ENCODE peak calls at places on chromosomes 4 and X, in four cellular contexts. Z is CD4-positive, alpha-beta T cell; E is K562; J is AG04450. U is an unnamed sample.

GRCh38 chrX:47030339-47030738 is 47.9 kb upstream of the RGN start:
- DNase-seq in Z (no peak), E (peak; percentile 30), J (peak; percentile 26), U (peak; percentile 23)

GRCh38 chr4:71559957-71560541 is 221.2 kb downstream of the SLC4A4 start:
- DNase-seq in Z (no peak), E (no peak), J (no peak), U (no peak)

GRCh38 chr4:3868146-3868840 is 102.1 kb downstream of the ADRA2C start:
- DNase-seq in Z (no peak), E (peak; percentile 33), J (no peak), U (no peak)

GRCh38 chrX:48511561-48511960 is 2.8 kb downstream of the PORCN start:
- DNase-seq in Z (no peak), E (no peak), J (no peak), U (no peak)

GRCh38 chrX:41946973-41947612 is 23.7 kb upstream of the CASK start:
- DNase-seq in Z (no peak), E (no peak), J (no peak), U (no peak)

GRCh38 chrX:138886769-138887168 is 175.3 kb upstream of the FGF13 start:
- DNase-seq in Z (no peak), E (no peak), J (no peak), U (no peak)

GRCh38 chrX:10725071-10725470 is 104.7 kb upstream of the MID1 start:
- DNase-seq in Z (no peak), E (peak; percentile 30), J (no peak), U (no peak)

GRCh38 chr4:48491514-48492176 is 1.6 kb downstream of the ZAR1 start:
- DNase-seq in Z (no peak), E (no peak), J (no peak), U (no peak)

GRCh38 chrX:7179446-7179845 is 31.5 kb upstream of the PUDP start:
- DNase-seq in Z (no peak), E (no peak), J (no peak), U (no peak)

GRCh38 chr4:55358668-55359067 is 12.6 kb downstream of the SRD5A3 start:
- DNase-seq in Z (no peak), E (no peak), J (no peak), U (no peak)

GRCh38 chr4:80239480-80239879 is 27.0 kb upstream of the FGF5 start:
- DNase-seq in Z (no peak), E (no peak), J (no peak), U (no peak)

GRCh38 chr4:47490550-47490949 is 5.5 kb downstream of the ATP10D start:
- DNase-seq in Z (no peak), E (no peak), J (no peak), U (no peak)

GRCh38 chr4:77012726-77013125 is 63.1 kb downstream of the CCNI start:
- DNase-seq in Z (no peak), E (no peak), J (no peak), U (no peak)

GRCh38 chr4:126775485-126776106 is 857.2 kb upstream of the INTU start:
- DNase-seq in Z (no peak), E (no peak), J (no peak), U (no peak)

GRCh38 chrX:22652596-22652995 is 347.2 kb upstream of the DDX53 start:
- DNase-seq in Z (no peak), E (no peak), J (peak; percentile 8), U (no peak)
- H3K27ac ChIP-seq in Z (no peak overlapping the region), E (no peak overlapping the region), J (no peak overlapping the region), U (no peak overlapping the region)

GRCh38 chrX:43861750-43862149 is 20.5 kb downstream of the MAOB start:
- DNase-seq in Z (no peak), E (no peak), J (no peak), U (no peak)
- H3K27ac ChIP-seq in Z (no peak overlapping the region), E (no peak overlapping the region), J (no peak overlapping the region), U (no peak overlapping the region)

GRCh38 chr4:6697096-6697495 is 3.4 kb downstream of the S100P start:
- DNase-seq in Z (no peak), E (no peak), J (no peak), U (no peak)
- H3K27ac ChIP-seq in Z (peak overlapping the region; percentile 75), E (no peak overlapping the region), J (no peak overlapping the region), U (peak overlapping the region; percentile 40)

GRCh38 chrX:3697701-3698279 is 15.7 kb downstream of the PRKX start:
- DNase-seq in Z (no peak), E (no peak), J (no peak), U (no peak)

GRCh38 chrX:3697220-3697684 is 16.2 kb downstream of the PRKX start:
- DNase-seq in Z (no peak), E (no peak), J (no peak), U (no peak)

DNA sequence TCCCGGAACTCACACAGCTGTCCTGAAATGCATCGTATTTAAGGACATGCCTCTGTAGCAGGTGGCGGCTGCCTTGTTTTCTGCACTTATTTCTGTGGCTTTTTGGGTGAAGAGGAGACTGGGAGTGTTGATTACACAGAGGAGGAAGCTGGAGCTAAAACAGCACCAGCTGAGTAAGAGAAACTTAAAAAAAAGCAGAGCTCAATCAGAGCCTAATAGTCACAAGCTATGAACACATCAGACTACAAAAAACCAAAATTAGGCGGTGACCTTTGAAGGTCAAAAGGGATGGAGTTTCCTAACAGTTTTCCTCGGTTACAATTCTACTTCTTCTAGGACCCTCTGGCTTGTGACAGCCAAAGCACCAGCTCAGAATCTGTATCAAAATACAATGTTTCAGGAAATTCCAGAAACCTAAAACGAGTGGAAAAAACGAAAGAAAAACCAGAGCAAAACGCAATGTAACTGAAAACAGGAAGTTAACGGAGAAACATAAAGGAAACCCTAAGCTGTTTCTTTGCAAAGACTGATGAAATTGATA is 13.5 kb downstream of the PRKX start:
- DNase-seq in Z (no peak), E (no peak), J (no peak), U (no peak)
- H3K27ac ChIP-seq in Z (peak overlapping the region; percentile 69), E (peak overlapping the region; percentile 57), J (peak overlapping the region; percentile 52), U (peak overlapping the region; percentile 18)